ENCODE peak calls at places on chromosomes 7 and 10, in seven cellular contexts. One of them, this sample, is unnamed.

GRCh38 chr10:6141296-6142151 is 52.7 kb downstream of the RBM17 start:
- DNase-seq in A549: peak; percentile 48
- DNase-seq in fibroblast of lung: peak; percentile 90
- DNase-seq in right lobe of liver: no peak
- DNase-seq in psoas muscle: peak; percentile 61
- DNase-seq in cardiac muscle cell: no peak
- DNase-seq in heart right ventricle: no peak
- DNase-seq in this sample: peak; percentile 66

GRCh38 chr10:6203331-6204062 is 765 bp downstream of the PFKFB3 start:
- DNase-seq in cardiac muscle cell: peak; percentile 82
- DNase-seq in A549: peak; percentile 55
- DNase-seq in fibroblast of lung: peak; percentile 56
- DNase-seq in psoas muscle: peak; percentile 69
- DNase-seq in right lobe of liver: peak; percentile 73
- DNase-seq in heart right ventricle: peak; percentile 46
- DNase-seq in this sample: peak; percentile 76

GRCh38 chr7:29328050-29328449 is 133.5 kb downstream of the CHN2 start:
- DNase-seq in heart right ventricle: no peak
- DNase-seq in cardiac muscle cell: no peak
- DNase-seq in psoas muscle: no peak
- DNase-seq in right lobe of liver: no peak
- DNase-seq in fibroblast of lung: no peak
- DNase-seq in A549: no peak
- DNase-seq in this sample: no peak

GRCh38 chr7:44277391-44277790 is 48.0 kb downstream of the CAMK2B start:
- DNase-seq in cardiac muscle cell: no peak
- DNase-seq in heart right ventricle: no peak
- DNase-seq in fibroblast of lung: no peak
- DNase-seq in right lobe of liver: peak; percentile 35
- DNase-seq in A549: no peak
- DNase-seq in psoas muscle: peak; percentile 7
- DNase-seq in this sample: no peak

GRCh38 chr7:15284406-15284805 is 277.4 kb downstream of the AGMO start:
- DNase-seq in right lobe of liver: no peak
- DNase-seq in fibroblast of lung: no peak
- DNase-seq in cardiac muscle cell: no peak
- DNase-seq in heart right ventricle: no peak
- DNase-seq in psoas muscle: no peak
- DNase-seq in A549: no peak
- DNase-seq in this sample: no peak

GRCh38 chr10:308101-308500 is 172.8 kb downstream of the ZMYND11 start:
- DNase-seq in right lobe of liver: no peak
- DNase-seq in fibroblast of lung: no peak
- DNase-seq in cardiac muscle cell: no peak
- DNase-seq in psoas muscle: no peak
- DNase-seq in heart right ventricle: no peak
- DNase-seq in A549: no peak
- DNase-seq in this sample: no peak

GRCh38 chr10:62054408-62054807 is 152.9 kb downstream of the ARID5B start:
- DNase-seq in psoas muscle: no peak
- DNase-seq in right lobe of liver: no peak
- DNase-seq in fibroblast of lung: no peak
- DNase-seq in cardiac muscle cell: no peak
- DNase-seq in heart right ventricle: no peak
- DNase-seq in A549: no peak
- DNase-seq in this sample: no peak

GRCh38 chr10:47099445-47099844 is 188.2 kb downstream of the PTPN20 start:
- DNase-seq in psoas muscle: no peak
- DNase-seq in fibroblast of lung: no peak
- DNase-seq in right lobe of liver: no peak
- DNase-seq in cardiac muscle cell: no peak
- DNase-seq in A549: no peak
- DNase-seq in heart right ventricle: no peak
- DNase-seq in this sample: no peak

GRCh38 chr10:113680172-113681111 is 730 bp downstream of the CASP7 start:
- DNase-seq in psoas muscle: peak; percentile 43
- DNase-seq in right lobe of liver: peak; percentile 69
- DNase-seq in heart right ventricle: peak; percentile 26
- DNase-seq in A549: peak; percentile 28
- DNase-seq in fibroblast of lung: peak; percentile 65
- DNase-seq in cardiac muscle cell: peak; percentile 37
- DNase-seq in this sample: peak; percentile 59

GRCh38 chr7:108431099-108431498 is 25.1 kb downstream of the NRCAM start:
- DNase-seq in right lobe of liver: no peak
- DNase-seq in heart right ventricle: no peak
- DNase-seq in A549: no peak
- DNase-seq in fibroblast of lung: no peak
- DNase-seq in psoas muscle: no peak
- DNase-seq in cardiac muscle cell: no peak
- DNase-seq in this sample: no peak

GRCh38 chr10:35259769-35260397 is 76.4 kb upstream of the CCNY start:
- DNase-seq in cardiac muscle cell: no peak
- DNase-seq in heart right ventricle: no peak
- DNase-seq in fibroblast of lung: peak; percentile 98
- DNase-seq in A549: peak; percentile 58
- DNase-seq in psoas muscle: no peak
- DNase-seq in right lobe of liver: no peak
- DNase-seq in this sample: no peak

GRCh38 chr10:130341325-130341724 is 205.1 kb downstream of the GLRX3 start:
- DNase-seq in cardiac muscle cell: peak; percentile 41
- DNase-seq in psoas muscle: no peak
- DNase-seq in right lobe of liver: no peak
- DNase-seq in fibroblast of lung: no peak
- DNase-seq in heart right ventricle: no peak
- DNase-seq in A549: no peak
- DNase-seq in this sample: no peak

GRCh38 chr10:30758341-30758740 is 128.8 kb upstream of the LYZL2 start:
- DNase-seq in psoas muscle: no peak
- DNase-seq in A549: no peak
- DNase-seq in fibroblast of lung: peak; percentile 74
- DNase-seq in right lobe of liver: no peak
- DNase-seq in cardiac muscle cell: no peak
- DNase-seq in heart right ventricle: no peak
- DNase-seq in this sample: no peak

GRCh38 chr10:71766717-71767419 is 6.5 kb downstream of the VSIR start:
- DNase-seq in psoas muscle: peak; percentile 80
- DNase-seq in fibroblast of lung: peak; percentile 98
- DNase-seq in heart right ventricle: peak; percentile 82
- DNase-seq in right lobe of liver: peak; percentile 84
- DNase-seq in cardiac muscle cell: no peak
- DNase-seq in A549: peak; percentile 85
- DNase-seq in this sample: peak; percentile 78

DNA sequence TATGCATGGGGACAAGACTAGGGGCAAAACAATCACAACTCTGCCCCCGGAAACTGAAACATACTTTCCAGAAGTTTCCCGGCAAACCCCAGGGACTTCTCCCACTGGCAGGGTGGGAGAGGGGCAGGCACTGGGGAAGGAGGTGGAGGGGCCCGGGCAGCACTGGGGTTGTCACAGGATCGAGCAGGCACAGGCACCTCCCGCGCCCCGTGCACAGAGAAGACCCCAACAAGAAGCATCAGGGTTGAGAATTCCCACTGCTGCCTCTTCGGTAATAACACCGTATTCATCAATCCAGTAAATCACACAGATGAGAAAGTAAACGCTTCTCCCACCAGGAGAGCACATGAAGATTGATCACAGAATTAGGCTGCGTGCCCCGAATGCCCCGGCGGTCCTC is 490.5 kb downstream of the PTPRN2 start:
- DNase-seq in right lobe of liver: peak; percentile 31
- DNase-seq in heart right ventricle: no peak
- DNase-seq in psoas muscle: no peak
- DNase-seq in fibroblast of lung: no peak
- DNase-seq in cardiac muscle cell: no peak
- DNase-seq in A549: no peak
- DNase-seq in this sample: peak; percentile 50
- H3K9me3 ChIP-seq in right lobe of liver: no peaks in the 10 kb centered on the region
- H3K9me3 ChIP-seq in heart right ventricle: no peaks in the 10 kb centered on the region
- H3K9me3 ChIP-seq in psoas muscle: no peaks in the 10 kb centered on the region
- H3K9me3 ChIP-seq in fibroblast of lung: no peaks in the 10 kb centered on the region
- H3K9me3 ChIP-seq in cardiac muscle cell: no peaks in the 10 kb centered on the region
- H3K9me3 ChIP-seq in A549: no peaks in the 10 kb centered on the region
- H3K9me3 ChIP-seq in this sample: no peaks in the 10 kb centered on the region

GRCh38 chr10:69854685-69855345 is 53.1 kb downstream of the COL13A1 start:
- DNase-seq in right lobe of liver: no peak
- DNase-seq in A549: no peak
- DNase-seq in cardiac muscle cell: no peak
- DNase-seq in heart right ventricle: no peak
- DNase-seq in psoas muscle: no peak
- DNase-seq in fibroblast of lung: no peak
- DNase-seq in this sample: no peak
- H3K4me3 ChIP-seq in right lobe of liver: no peak overlapping the region
- H3K4me3 ChIP-seq in A549: no peak overlapping the region
- H3K4me3 ChIP-seq in cardiac muscle cell: no peak overlapping the region
- H3K4me3 ChIP-seq in heart right ventricle: no peak overlapping the region
- H3K4me3 ChIP-seq in psoas muscle: no peak overlapping the region
- H3K4me3 ChIP-seq in fibroblast of lung: no peak overlapping the region
- H3K4me3 ChIP-seq in this sample: no peak overlapping the region

DNA sequence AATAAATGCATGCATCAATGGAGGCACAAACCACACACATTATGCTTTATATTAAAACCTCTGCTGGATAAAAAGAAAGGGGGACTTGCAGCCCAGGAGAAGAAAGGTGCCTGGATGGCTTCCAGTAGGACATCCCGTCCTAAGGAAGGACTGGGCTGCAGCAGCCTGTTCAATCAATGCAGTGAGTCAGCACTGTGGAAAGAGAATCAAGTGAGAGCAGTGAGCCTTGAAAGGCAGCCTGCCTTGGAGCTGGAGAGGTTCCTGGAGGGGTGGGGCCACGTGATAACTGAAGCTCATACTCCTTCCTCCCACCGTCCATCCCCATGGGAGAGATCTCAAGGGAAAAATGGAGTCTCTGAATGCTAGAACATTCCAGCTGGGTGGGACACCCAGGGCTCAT is 501.2 kb downstream of the ADRA2A start:
- DNase-seq in cardiac muscle cell: no peak
- DNase-seq in heart right ventricle: no peak
- DNase-seq in right lobe of liver: no peak
- DNase-seq in fibroblast of lung: no peak
- DNase-seq in psoas muscle: no peak
- DNase-seq in A549: no peak
- DNase-seq in this sample: no peak
- TF ChIP-seq CTCF in cardiac muscle cell: no peak
- TF ChIP-seq CTCF in heart right ventricle: no peak
- TF ChIP-seq CTCF in right lobe of liver: no peak
- TF ChIP-seq CTCF in fibroblast of lung: no peak
- TF ChIP-seq CTCF in psoas muscle: no peak
- TF ChIP-seq CTCF in A549: no peak
- TF ChIP-seq CTCF in this sample: no peak

GRCh38 chr7:100069991-100070390 is 11.5 kb downstream of the ZNF3 start:
- DNase-seq in cardiac muscle cell: no peak
- DNase-seq in heart right ventricle: no peak
- DNase-seq in psoas muscle: no peak
- DNase-seq in fibroblast of lung: no peak
- DNase-seq in A549: no peak
- DNase-seq in right lobe of liver: no peak
- DNase-seq in this sample: no peak
- H3K9me3 ChIP-seq in cardiac muscle cell: peaks cover 6% of the 10 kb centered on the region
- H3K9me3 ChIP-seq in heart right ventricle: peaks cover 2% of the 10 kb centered on the region
- H3K9me3 ChIP-seq in psoas muscle: peaks cover 25% of the 10 kb centered on the region
- H3K9me3 ChIP-seq in fibroblast of lung: peaks cover 15% of the 10 kb centered on the region
- H3K9me3 ChIP-seq in A549: peaks cover 96% of the 10 kb centered on the region
- H3K9me3 ChIP-seq in right lobe of liver: peaks cover 4% of the 10 kb centered on the region
- H3K9me3 ChIP-seq in this sample: no peaks in the 10 kb centered on the region

GRCh38 chr10:124646483-124647352 is 97.5 kb downstream of the FAM53B start:
- DNase-seq in psoas muscle: peak; percentile 81
- DNase-seq in cardiac muscle cell: no peak
- DNase-seq in right lobe of liver: peak; percentile 83
- DNase-seq in heart right ventricle: peak; percentile 83
- DNase-seq in A549: peak; percentile 25
- DNase-seq in fibroblast of lung: peak; percentile 88
- DNase-seq in this sample: peak; percentile 88

GRCh38 chr10:124648131-124648475 is 96.1 kb downstream of the FAM53B start:
- DNase-seq in A549: no peak
- DNase-seq in heart right ventricle: no peak
- DNase-seq in psoas muscle: no peak
- DNase-seq in right lobe of liver: no peak
- DNase-seq in cardiac muscle cell: no peak
- DNase-seq in fibroblast of lung: no peak
- DNase-seq in this sample: no peak

GRCh38 chr10:124648738-124649137 is 95.4 kb downstream of the FAM53B start:
- DNase-seq in heart right ventricle: peak; percentile 82
- DNase-seq in psoas muscle: peak; percentile 82
- DNase-seq in right lobe of liver: peak; percentile 86
- DNase-seq in A549: no peak
- DNase-seq in cardiac muscle cell: peak; percentile 76
- DNase-seq in fibroblast of lung: peak; percentile 87
- DNase-seq in this sample: peak; percentile 44

GRCh38 chr10:124649209-124649608 is 95.0 kb downstream of the FAM53B start:
- DNase-seq in right lobe of liver: no peak
- DNase-seq in cardiac muscle cell: no peak
- DNase-seq in psoas muscle: peak; percentile 59
- DNase-seq in heart right ventricle: peak; percentile 57
- DNase-seq in A549: no peak
- DNase-seq in fibroblast of lung: no peak
- DNase-seq in this sample: peak; percentile 46

DNA sequence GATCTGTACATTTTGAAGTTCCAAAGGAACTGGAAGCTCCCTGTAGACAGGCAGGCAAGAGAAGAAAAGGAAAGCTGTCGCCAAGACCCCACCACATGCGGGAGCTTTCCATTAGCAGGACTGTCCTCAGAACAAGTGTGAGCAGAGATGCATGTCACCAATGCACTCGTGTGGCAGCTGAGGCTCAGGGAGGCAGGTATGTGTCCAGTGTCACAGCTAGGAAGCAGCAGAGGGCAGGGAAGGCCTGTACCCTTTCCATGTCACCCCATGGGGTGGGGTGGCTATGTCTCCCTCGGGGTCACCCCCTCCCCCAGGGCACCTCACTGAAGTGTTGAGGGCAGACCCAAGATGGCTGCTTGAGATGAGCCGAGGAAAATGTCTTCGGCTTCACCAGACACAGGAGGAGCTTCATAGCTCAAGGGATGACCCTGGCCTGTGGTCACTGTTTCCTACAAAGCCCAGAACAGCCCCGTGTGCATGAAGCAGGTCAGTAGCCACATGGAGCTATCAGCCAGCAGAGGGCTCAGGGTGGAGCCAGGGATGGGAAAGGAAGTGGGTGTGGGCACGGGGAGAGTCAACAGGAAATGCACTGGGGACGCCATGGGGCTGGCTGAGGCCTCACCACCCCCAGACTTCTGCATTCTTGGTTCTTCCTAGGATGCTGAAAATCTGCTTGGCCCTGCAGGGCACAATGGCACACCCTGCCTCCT is 96.6 kb downstream of the FAM53B start:
- DNase-seq in right lobe of liver: peak; percentile 83
- DNase-seq in fibroblast of lung: no peak
- DNase-seq in heart right ventricle: peak; percentile 65
- DNase-seq in A549: peak; percentile 22
- DNase-seq in cardiac muscle cell: no peak
- DNase-seq in psoas muscle: peak; percentile 59
- DNase-seq in this sample: peak; percentile 80
- H3K4me3 ChIP-seq in right lobe of liver: no peak overlapping the region
- H3K4me3 ChIP-seq in fibroblast of lung: no peak overlapping the region
- H3K4me3 ChIP-seq in heart right ventricle: no peak overlapping the region
- H3K4me3 ChIP-seq in A549: no peak overlapping the region
- H3K4me3 ChIP-seq in cardiac muscle cell: no peak overlapping the region
- H3K4me3 ChIP-seq in psoas muscle: no peak overlapping the region
- H3K4me3 ChIP-seq in this sample: no peak overlapping the region

This sample was measured in tibial artery.